ENCODE peak calls at places on chromosome 5, in six cellular contexts. A is AG04450, T is AG10803, O is heart left ventricle, B is A673, Y is pancreas. U is an unnamed sample.

GRCh38 chr5:53917095-53917494 is 356.7 kb downstream of the NDUFS4 start:
- DNase-seq in T (peak; percentile 60), Y (no peak), A (no peak), O (no peak), B (no peak), U (peak; percentile 53)

GRCh38 chr5:149049371-149049781 is 13.5 kb downstream of the SH3TC2 start:
- DNase-seq in A (no peak), B (no peak), Y (no peak), O (no peak), T (no peak), U (no peak)

GRCh38 chr5:134533115-134533815 is 7.8 kb downstream of the JADE2 start:
- DNase-seq in T (peak; percentile 71), A (no peak), O (no peak), B (no peak), Y (no peak), U (no peak)

GRCh38 chr5:173645437-173645807 is 29.0 kb upstream of the BOD1 start:
- DNase-seq in Y (no peak), T (peak; percentile 54), O (no peak), B (no peak), A (peak; percentile 6), U (peak; percentile 18)

GRCh38 chr5:133734916-133735315 is 122.6 kb upstream of the FSTL4 start:
- DNase-seq in T (no peak), O (no peak), B (no peak), A (no peak), Y (no peak), U (no peak)

GRCh38 chr5:65483474-65484346 is 2.0 kb upstream of the ADAMTS6 start:
- DNase-seq in B (peak; percentile 75), A (no peak), O (no peak), Y (no peak), T (peak; percentile 80), U (peak; percentile 82)

GRCh38 chr5:164335837-164336236 is 830.4 kb downstream of the MAT2B start:
- DNase-seq in Y (no peak), B (peak; percentile 16), A (no peak), O (no peak), T (peak; percentile 14), U (no peak)

GRCh38 chr5:73652391-73652790 is 26.4 kb downstream of the ARHGEF28 start:
- DNase-seq in Y (no peak), B (no peak), A (no peak), O (no peak), T (no peak), U (no peak)

GRCh38 chr5:68459500-68460139 is 244.1 kb downstream of the PIK3R1 start:
- DNase-seq in T (no peak), O (no peak), Y (no peak), A (no peak), B (no peak), U (no peak)

GRCh38 chr5:55668356-55668755 is 43.8 kb downstream of the SLC38A9 start:
- DNase-seq in T (peak; percentile 77), B (peak; percentile 5), O (no peak), Y (no peak), A (peak; percentile 66), U (peak; percentile 81)

GRCh38 chr5:133397432-133397831 is 214.9 kb downstream of the FSTL4 start:
- DNase-seq in A (no peak), T (no peak), Y (no peak), B (no peak), O (no peak), U (no peak)

GRCh38 chr5:132704875-132705274 is 31.1 kb downstream of the IL4 start:
- DNase-seq in O (no peak), B (no peak), A (no peak), T (peak; percentile 46), Y (no peak), U (peak; percentile 56)

GRCh38 chr5:142726188-142726731 is 40.4 kb upstream of the FGF1 start:
- DNase-seq in O (no peak), T (peak; percentile 96), Y (no peak), B (peak; percentile 65), A (peak; percentile 59), U (peak; percentile 93)

GRCh38 chr5:94276751-94277150 is 341.7 kb downstream of the KIAA0825 start:
- DNase-seq in T (peak; percentile 52), A (no peak), Y (no peak), O (no peak), B (no peak), U (no peak)

GRCh38 chr5:87674235-87674634 is 261.5 kb upstream of the CCNH start:
- DNase-seq in T (no peak), Y (no peak), B (no peak), A (no peak), O (no peak), U (no peak)

GRCh38 chr5:4422247-4422646 is 717.9 kb upstream of the ADAMTS16 start:
- DNase-seq in Y (no peak), O (no peak), T (no peak), A (no peak), B (no peak), U (no peak)

GRCh38 chr5:99033014-99033931 is 104.5 kb upstream of the CHD1 start:
- DNase-seq in T (no peak), A (no peak), O (no peak), Y (no peak), B (no peak), U (no peak)

GRCh38 chr5:66232701-66233100 is 88.6 kb downstream of the SREK1 start:
- DNase-seq in Y (no peak), A (no peak), T (no peak), O (no peak), B (no peak), U (no peak)

DNA sequence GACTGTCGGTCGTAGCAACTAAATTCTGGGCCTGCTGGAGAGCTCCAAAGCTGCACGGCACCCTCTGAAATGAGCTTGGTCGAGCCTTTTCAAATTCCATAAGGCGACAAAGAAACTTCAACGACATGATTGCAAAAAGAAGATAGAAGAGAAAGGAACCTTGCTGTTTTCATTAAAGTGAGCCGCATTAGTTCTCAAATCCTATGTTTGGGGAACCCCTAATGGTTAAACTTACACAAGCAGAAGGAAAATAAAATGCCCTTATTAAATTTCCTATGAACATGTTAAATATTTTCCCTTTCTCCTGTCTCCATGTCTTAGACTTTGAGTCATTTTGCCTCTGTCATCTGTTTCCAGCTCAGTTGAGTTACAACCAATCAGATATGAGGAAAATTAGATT is 735.7 kb upstream of the WWC1 start:
- DNase-seq in T (no peak), B (no peak), A (no peak), O (no peak), Y (no peak), U (no peak)
- TF ChIP-seq CTCF in T (peak; percentile 19), B (peak; percentile 38), A (no peak), O (no peak), Y (no peak), U (no peak)

GRCh38 chr5:3101561-3101960 is 350.1 kb upstream of the IRX2 start:
- DNase-seq in A (no peak), T (no peak), O (no peak), B (no peak), Y (no peak), U (no peak)
- TF ChIP-seq CTCF in A (no peak), T (no peak), O (no peak), B (no peak), Y (no peak), U (no peak)

GRCh38 chr5:114363837-114364236 is 2.0 kb downstream of the KCNN2 start:
- DNase-seq in Y (no peak), B (no peak), A (no peak), T (no peak), O (no peak), U (no peak)
- TF ChIP-seq CTCF in Y (no peak), B (no peak), A (no peak), T (no peak), O (no peak), U (peak; percentile 8)

DNA sequence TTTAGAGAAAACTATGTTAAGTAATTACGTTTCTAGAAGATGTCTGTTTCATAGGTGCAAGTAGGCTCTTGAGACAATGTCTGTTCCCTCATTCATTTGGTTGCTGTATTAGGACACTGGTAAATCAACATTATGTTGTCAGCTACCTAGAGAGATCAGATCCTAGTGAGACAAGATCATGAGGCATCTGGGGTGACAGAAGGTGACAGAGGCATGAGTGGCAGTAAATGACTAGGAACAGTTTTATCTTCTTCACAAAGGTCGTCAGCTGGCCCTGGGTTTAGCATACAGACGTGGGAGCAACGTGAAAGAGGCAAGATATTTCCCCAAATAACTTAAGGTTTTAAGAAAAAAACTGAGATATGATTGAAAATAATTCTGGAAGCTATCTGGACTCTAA is 1926.3 kb upstream of the WWC1 start:
- DNase-seq in Y (no peak), O (no peak), B (no peak), A (no peak), T (no peak), U (no peak)
- TF ChIP-seq CTCF in Y (no peak), O (no peak), B (no peak), A (no peak), T (no peak), U (no peak)